ENCODE peak calls at places on chromosomes 12 and 14, in ten cellular contexts. One of them, this sample, is unnamed.

GRCh38 chr12:53133722-53134121 is 30.4 kb downstream of the SOAT2 start:
- DNase-seq in stomach: no peak
- DNase-seq in GM13977: no peak
- DNase-seq in left colon: no peak
- DNase-seq in HS-5: no peak
- DNase-seq in smooth muscle cell of the brain vasculature: no peak
- DNase-seq in WTC11: no peak
- DNase-seq in stimulated activated CD4-positive, alpha-beta T cell treated with anti-CD3 and anti-CD28 coated beads, TNF-alpha, amount 100 ng/mL, for 1 hour: no peak
- DNase-seq in mesothelial cell of epicardium: no peak
- DNase-seq in Caki2: no peak
- DNase-seq in this sample: no peak

GRCh38 chr14:101497910-101498860 is 63.1 kb upstream of the DIO3 start:
- DNase-seq in WTC11: no peak
- DNase-seq in stimulated activated CD4-positive, alpha-beta T cell treated with anti-CD3 and anti-CD28 coated beads, TNF-alpha, amount 100 ng/mL, for 1 hour: no peak
- DNase-seq in stomach: peak; percentile 16
- DNase-seq in mesothelial cell of epicardium: peak; percentile 28
- DNase-seq in left colon: peak; percentile 0
- DNase-seq in HS-5: no peak
- DNase-seq in smooth muscle cell of the brain vasculature: no peak
- DNase-seq in Caki2: no peak
- DNase-seq in GM13977: no peak
- DNase-seq in this sample: no peak

GRCh38 chr12:76030378-76031080 is 1.0 kb downstream of the PHLDA1 start:
- DNase-seq in stimulated activated CD4-positive, alpha-beta T cell treated with anti-CD3 and anti-CD28 coated beads, TNF-alpha, amount 100 ng/mL, for 1 hour: peak; percentile 24
- DNase-seq in stomach: peak; percentile 41
- DNase-seq in GM13977: peak; percentile 53
- DNase-seq in HS-5: no peak
- DNase-seq in WTC11: peak; percentile 41
- DNase-seq in Caki2: no peak
- DNase-seq in mesothelial cell of epicardium: peak; percentile 51
- DNase-seq in smooth muscle cell of the brain vasculature: no peak
- DNase-seq in left colon: peak; percentile 46
- DNase-seq in this sample: peak; percentile 24

GRCh38 chr12:92765871-92766270 is 63.1 kb downstream of the PLEKHG7 start:
- DNase-seq in HS-5: no peak
- DNase-seq in mesothelial cell of epicardium: no peak
- DNase-seq in stimulated activated CD4-positive, alpha-beta T cell treated with anti-CD3 and anti-CD28 coated beads, TNF-alpha, amount 100 ng/mL, for 1 hour: no peak
- DNase-seq in WTC11: no peak
- DNase-seq in left colon: no peak
- DNase-seq in smooth muscle cell of the brain vasculature: no peak
- DNase-seq in GM13977: no peak
- DNase-seq in stomach: no peak
- DNase-seq in Caki2: no peak
- DNase-seq in this sample: no peak

GRCh38 chr12:101051151-101051550 is 158.9 kb downstream of the SLC5A8 start:
- DNase-seq in Caki2: no peak
- DNase-seq in smooth muscle cell of the brain vasculature: no peak
- DNase-seq in WTC11: no peak
- DNase-seq in left colon: no peak
- DNase-seq in stimulated activated CD4-positive, alpha-beta T cell treated with anti-CD3 and anti-CD28 coated beads, TNF-alpha, amount 100 ng/mL, for 1 hour: no peak
- DNase-seq in stomach: no peak
- DNase-seq in HS-5: no peak
- DNase-seq in GM13977: no peak
- DNase-seq in mesothelial cell of epicardium: no peak
- DNase-seq in this sample: no peak

GRCh38 chr12:62677355-62677754 is 210.7 kb downstream of the MON2 start:
- DNase-seq in WTC11: no peak
- DNase-seq in mesothelial cell of epicardium: no peak
- DNase-seq in GM13977: no peak
- DNase-seq in HS-5: no peak
- DNase-seq in smooth muscle cell of the brain vasculature: no peak
- DNase-seq in stimulated activated CD4-positive, alpha-beta T cell treated with anti-CD3 and anti-CD28 coated beads, TNF-alpha, amount 100 ng/mL, for 1 hour: no peak
- DNase-seq in Caki2: no peak
- DNase-seq in left colon: no peak
- DNase-seq in stomach: no peak
- DNase-seq in this sample: no peak

GRCh38 chr14:92105845-92106094 is 612 bp downstream of the ATXN3 start:
- DNase-seq in WTC11: no peak
- DNase-seq in stomach: peak; percentile 38
- DNase-seq in left colon: peak; percentile 57
- DNase-seq in HS-5: no peak
- DNase-seq in Caki2: no peak
- DNase-seq in stimulated activated CD4-positive, alpha-beta T cell treated with anti-CD3 and anti-CD28 coated beads, TNF-alpha, amount 100 ng/mL, for 1 hour: no peak
- DNase-seq in mesothelial cell of epicardium: peak; percentile 49
- DNase-seq in GM13977: no peak
- DNase-seq in smooth muscle cell of the brain vasculature: no peak
- DNase-seq in this sample: no peak

GRCh38 chr12:23399402-23399933 is 550.0 kb downstream of the SOX5 start:
- DNase-seq in stomach: no peak
- DNase-seq in mesothelial cell of epicardium: no peak
- DNase-seq in Caki2: no peak
- DNase-seq in GM13977: no peak
- DNase-seq in HS-5: no peak
- DNase-seq in left colon: no peak
- DNase-seq in stimulated activated CD4-positive, alpha-beta T cell treated with anti-CD3 and anti-CD28 coated beads, TNF-alpha, amount 100 ng/mL, for 1 hour: no peak
- DNase-seq in smooth muscle cell of the brain vasculature: no peak
- DNase-seq in WTC11: no peak
- DNase-seq in this sample: no peak

GRCh38 chr12:81502912-81503695 is 256.0 kb downstream of the PPFIA2 start:
- DNase-seq in Caki2: peak; percentile 46
- DNase-seq in stomach: no peak
- DNase-seq in HS-5: peak; percentile 77
- DNase-seq in GM13977: no peak
- DNase-seq in WTC11: no peak
- DNase-seq in mesothelial cell of epicardium: no peak
- DNase-seq in left colon: no peak
- DNase-seq in smooth muscle cell of the brain vasculature: peak; percentile 41
- DNase-seq in stimulated activated CD4-positive, alpha-beta T cell treated with anti-CD3 and anti-CD28 coated beads, TNF-alpha, amount 100 ng/mL, for 1 hour: no peak
- DNase-seq in this sample: no peak

GRCh38 chr12:120677765-120678473 is 9.0 kb upstream of the MLEC start:
- DNase-seq in mesothelial cell of epicardium: no peak
- DNase-seq in WTC11: no peak
- DNase-seq in smooth muscle cell of the brain vasculature: no peak
- DNase-seq in GM13977: peak; percentile 65
- DNase-seq in HS-5: no peak
- DNase-seq in stomach: no peak
- DNase-seq in stimulated activated CD4-positive, alpha-beta T cell treated with anti-CD3 and anti-CD28 coated beads, TNF-alpha, amount 100 ng/mL, for 1 hour: no peak
- DNase-seq in left colon: no peak
- DNase-seq in Caki2: no peak
- DNase-seq in this sample: peak; percentile 34

GRCh38 chr12:65728913-65729793 is 95.1 kb upstream of the HMGA2 start:
- DNase-seq in left colon: peak; percentile 6
- DNase-seq in smooth muscle cell of the brain vasculature: no peak
- DNase-seq in stomach: no peak
- DNase-seq in WTC11: peak; percentile 68
- DNase-seq in GM13977: no peak
- DNase-seq in mesothelial cell of epicardium: peak; percentile 56
- DNase-seq in stimulated activated CD4-positive, alpha-beta T cell treated with anti-CD3 and anti-CD28 coated beads, TNF-alpha, amount 100 ng/mL, for 1 hour: no peak
- DNase-seq in HS-5: no peak
- DNase-seq in Caki2: no peak
- DNase-seq in this sample: no peak

GRCh38 chr14:37598973-37599526 is 3.6 kb downstream of the TTC6 start:
- DNase-seq in HS-5: no peak
- DNase-seq in smooth muscle cell of the brain vasculature: no peak
- DNase-seq in Caki2: no peak
- DNase-seq in stomach: no peak
- DNase-seq in mesothelial cell of epicardium: no peak
- DNase-seq in left colon: no peak
- DNase-seq in stimulated activated CD4-positive, alpha-beta T cell treated with anti-CD3 and anti-CD28 coated beads, TNF-alpha, amount 100 ng/mL, for 1 hour: no peak
- DNase-seq in GM13977: no peak
- DNase-seq in WTC11: no peak
- DNase-seq in this sample: no peak

GRCh38 chr14:100305446-100306255 is 593 bp downstream of the SLC25A29 start:
- DNase-seq in stimulated activated CD4-positive, alpha-beta T cell treated with anti-CD3 and anti-CD28 coated beads, TNF-alpha, amount 100 ng/mL, for 1 hour: peak; percentile 28
- DNase-seq in GM13977: peak; percentile 60
- DNase-seq in Caki2: no peak
- DNase-seq in stomach: peak; percentile 43
- DNase-seq in WTC11: peak; percentile 49
- DNase-seq in smooth muscle cell of the brain vasculature: no peak
- DNase-seq in mesothelial cell of epicardium: peak; percentile 50
- DNase-seq in HS-5: no peak
- DNase-seq in left colon: peak; percentile 53
- DNase-seq in this sample: peak; percentile 28

GRCh38 chr12:26121841-26122680 is 2.8 kb downstream of the BHLHE41 start:
- DNase-seq in stimulated activated CD4-positive, alpha-beta T cell treated with anti-CD3 and anti-CD28 coated beads, TNF-alpha, amount 100 ng/mL, for 1 hour: no peak
- DNase-seq in GM13977: peak; percentile 61
- DNase-seq in mesothelial cell of epicardium: peak; percentile 56
- DNase-seq in stomach: no peak
- DNase-seq in left colon: peak; percentile 55
- DNase-seq in WTC11: peak; percentile 31
- DNase-seq in smooth muscle cell of the brain vasculature: no peak
- DNase-seq in HS-5: no peak
- DNase-seq in Caki2: peak; percentile 47
- DNase-seq in this sample: peak; percentile 58

GRCh38 chr12:123063535-123063934 is 83.1 kb downstream of the ARL6IP4 start:
- DNase-seq in mesothelial cell of epicardium: no peak
- DNase-seq in GM13977: no peak
- DNase-seq in WTC11: peak; percentile 76
- DNase-seq in Caki2: no peak
- DNase-seq in smooth muscle cell of the brain vasculature: no peak
- DNase-seq in left colon: no peak
- DNase-seq in stomach: no peak
- DNase-seq in stimulated activated CD4-positive, alpha-beta T cell treated with anti-CD3 and anti-CD28 coated beads, TNF-alpha, amount 100 ng/mL, for 1 hour: no peak
- DNase-seq in HS-5: no peak
- DNase-seq in this sample: no peak

GRCh38 chr14:106738075-106738474 is 1211.7 kb downstream of the TMEM121 start:
- DNase-seq in left colon: no peak
- DNase-seq in GM13977: no peak
- DNase-seq in Caki2: no peak
- DNase-seq in stomach: no peak
- DNase-seq in WTC11: no peak
- DNase-seq in mesothelial cell of epicardium: no peak
- DNase-seq in smooth muscle cell of the brain vasculature: no peak
- DNase-seq in stimulated activated CD4-positive, alpha-beta T cell treated with anti-CD3 and anti-CD28 coated beads, TNF-alpha, amount 100 ng/mL, for 1 hour: no peak
- DNase-seq in HS-5: no peak
- DNase-seq in this sample: no peak

GRCh38 chr14:102819176-102819628 is 42.0 kb downstream of the TRAF3 start:
- DNase-seq in left colon: peak; percentile 53
- DNase-seq in Caki2: no peak
- DNase-seq in WTC11: no peak
- DNase-seq in GM13977: peak; percentile 71
- DNase-seq in stomach: peak; percentile 49
- DNase-seq in mesothelial cell of epicardium: no peak
- DNase-seq in stimulated activated CD4-positive, alpha-beta T cell treated with anti-CD3 and anti-CD28 coated beads, TNF-alpha, amount 100 ng/mL, for 1 hour: no peak
- DNase-seq in smooth muscle cell of the brain vasculature: no peak
- DNase-seq in HS-5: no peak
- DNase-seq in this sample: no peak

GRCh38 chr14:66842911-66843572 is 335.1 kb downstream of the GPHN start:
- DNase-seq in mesothelial cell of epicardium: no peak
- DNase-seq in WTC11: no peak
- DNase-seq in Caki2: no peak
- DNase-seq in stomach: no peak
- DNase-seq in left colon: no peak
- DNase-seq in HS-5: no peak
- DNase-seq in stimulated activated CD4-positive, alpha-beta T cell treated with anti-CD3 and anti-CD28 coated beads, TNF-alpha, amount 100 ng/mL, for 1 hour: no peak
- DNase-seq in smooth muscle cell of the brain vasculature: no peak
- DNase-seq in GM13977: no peak
- DNase-seq in this sample: no peak

GRCh38 chr14:65169351-65169750 is 67.0 kb upstream of the MAX start:
- DNase-seq in smooth muscle cell of the brain vasculature: no peak
- DNase-seq in left colon: no peak
- DNase-seq in Caki2: no peak
- DNase-seq in HS-5: peak; percentile 11
- DNase-seq in mesothelial cell of epicardium: no peak
- DNase-seq in WTC11: no peak
- DNase-seq in GM13977: peak; percentile 83
- DNase-seq in stomach: no peak
- DNase-seq in stimulated activated CD4-positive, alpha-beta T cell treated with anti-CD3 and anti-CD28 coated beads, TNF-alpha, amount 100 ng/mL, for 1 hour: no peak
- DNase-seq in this sample: no peak

GRCh38 chr14:64654072-64654899 is 49.9 kb upstream of the PLEKHG3 start:
- DNase-seq in GM13977: peak; percentile 31
- DNase-seq in stimulated activated CD4-positive, alpha-beta T cell treated with anti-CD3 and anti-CD28 coated beads, TNF-alpha, amount 100 ng/mL, for 1 hour: no peak
- DNase-seq in left colon: no peak
- DNase-seq in mesothelial cell of epicardium: no peak
- DNase-seq in WTC11: no peak
- DNase-seq in stomach: no peak
- DNase-seq in Caki2: peak; percentile 74
- DNase-seq in smooth muscle cell of the brain vasculature: peak; percentile 65
- DNase-seq in HS-5: peak; percentile 60
- DNase-seq in this sample: no peak

GRCh38 chr12:98595152-98595988 is 1.9 kb downstream of the SLC25A3 start:
- DNase-seq in left colon: no peak
- DNase-seq in smooth muscle cell of the brain vasculature: no peak
- DNase-seq in GM13977: no peak
- DNase-seq in stimulated activated CD4-positive, alpha-beta T cell treated with anti-CD3 and anti-CD28 coated beads, TNF-alpha, amount 100 ng/mL, for 1 hour: no peak
- DNase-seq in stomach: no peak
- DNase-seq in Caki2: peak; percentile 60
- DNase-seq in HS-5: peak; percentile 76
- DNase-seq in mesothelial cell of epicardium: no peak
- DNase-seq in WTC11: no peak
- DNase-seq in this sample: no peak

GRCh38 chr12:119994892-119995658 is 6.0 kb downstream of the BICDL1 start:
- DNase-seq in stimulated activated CD4-positive, alpha-beta T cell treated with anti-CD3 and anti-CD28 coated beads, TNF-alpha, amount 100 ng/mL, for 1 hour: no peak
- DNase-seq in WTC11: no peak
- DNase-seq in HS-5: no peak
- DNase-seq in stomach: no peak
- DNase-seq in mesothelial cell of epicardium: no peak
- DNase-seq in Caki2: no peak
- DNase-seq in smooth muscle cell of the brain vasculature: no peak
- DNase-seq in GM13977: no peak
- DNase-seq in left colon: no peak
- DNase-seq in this sample: no peak

GRCh38 chr14:22071001-22071400 is 397.4 kb upstream of the OR4E1 start:
- DNase-seq in mesothelial cell of epicardium: no peak
- DNase-seq in smooth muscle cell of the brain vasculature: no peak
- DNase-seq in left colon: peak; percentile 27
- DNase-seq in GM13977: no peak
- DNase-seq in stimulated activated CD4-positive, alpha-beta T cell treated with anti-CD3 and anti-CD28 coated beads, TNF-alpha, amount 100 ng/mL, for 1 hour: no peak
- DNase-seq in stomach: no peak
- DNase-seq in WTC11: no peak
- DNase-seq in HS-5: no peak
- DNase-seq in Caki2: no peak
- DNase-seq in this sample: peak; percentile 70

GRCh38 chr12:51812871-51813270 is 35.6 kb downstream of the FIGNL2 start:
- DNase-seq in smooth muscle cell of the brain vasculature: no peak
- DNase-seq in WTC11: no peak
- DNase-seq in left colon: no peak
- DNase-seq in stimulated activated CD4-positive, alpha-beta T cell treated with anti-CD3 and anti-CD28 coated beads, TNF-alpha, amount 100 ng/mL, for 1 hour: no peak
- DNase-seq in Caki2: no peak
- DNase-seq in HS-5: no peak
- DNase-seq in mesothelial cell of epicardium: no peak
- DNase-seq in stomach: no peak
- DNase-seq in GM13977: no peak
- DNase-seq in this sample: no peak

GRCh38 chr12:114921796-114922195 is 237.8 kb upstream of the TBX3 start:
- DNase-seq in mesothelial cell of epicardium: no peak
- DNase-seq in HS-5: no peak
- DNase-seq in Caki2: no peak
- DNase-seq in WTC11: no peak
- DNase-seq in GM13977: no peak
- DNase-seq in stomach: no peak
- DNase-seq in stimulated activated CD4-positive, alpha-beta T cell treated with anti-CD3 and anti-CD28 coated beads, TNF-alpha, amount 100 ng/mL, for 1 hour: no peak
- DNase-seq in smooth muscle cell of the brain vasculature: no peak
- DNase-seq in left colon: no peak
- DNase-seq in this sample: no peak

GRCh38 chr12:21665816-21666215 is 8.2 kb upstream of the LDHB start:
- DNase-seq in stimulated activated CD4-positive, alpha-beta T cell treated with anti-CD3 and anti-CD28 coated beads, TNF-alpha, amount 100 ng/mL, for 1 hour: no peak
- DNase-seq in HS-5: no peak
- DNase-seq in stomach: no peak
- DNase-seq in left colon: no peak
- DNase-seq in GM13977: no peak
- DNase-seq in WTC11: no peak
- DNase-seq in Caki2: peak; percentile 64
- DNase-seq in smooth muscle cell of the brain vasculature: no peak
- DNase-seq in mesothelial cell of epicardium: no peak
- DNase-seq in this sample: no peak

GRCh38 chr12:104573-105081 is 38.1 kb downstream of the IQSEC3 start:
- DNase-seq in HS-5: no peak
- DNase-seq in WTC11: peak; percentile 30
- DNase-seq in smooth muscle cell of the brain vasculature: no peak
- DNase-seq in stimulated activated CD4-positive, alpha-beta T cell treated with anti-CD3 and anti-CD28 coated beads, TNF-alpha, amount 100 ng/mL, for 1 hour: no peak
- DNase-seq in mesothelial cell of epicardium: no peak
- DNase-seq in stomach: no peak
- DNase-seq in GM13977: no peak
- DNase-seq in left colon: peak; percentile 60
- DNase-seq in Caki2: no peak
- DNase-seq in this sample: peak; percentile 34

GRCh38 chr14:80965041-80965440 is 9.6 kb downstream of the TSHR start:
- DNase-seq in GM13977: no peak
- DNase-seq in HS-5: no peak
- DNase-seq in smooth muscle cell of the brain vasculature: no peak
- DNase-seq in WTC11: no peak
- DNase-seq in Caki2: no peak
- DNase-seq in stimulated activated CD4-positive, alpha-beta T cell treated with anti-CD3 and anti-CD28 coated beads, TNF-alpha, amount 100 ng/mL, for 1 hour: no peak
- DNase-seq in mesothelial cell of epicardium: no peak
- DNase-seq in stomach: no peak
- DNase-seq in left colon: no peak
- DNase-seq in this sample: no peak

This sample was measured in naive B cell.